ENCODE peak calls at places on chromosomes 7 and 10, in six cellular contexts. One of them, this sample, is unnamed.

GRCh38 chr7:112517487-112517886 is 36.7 kb downstream of the LSMEM1 start:
- DNase-seq in upper lobe of left lung: no peak
- DNase-seq in fibroblast of villous mesenchyme: no peak
- DNase-seq in PC-9: no peak
- DNase-seq in fibroblast of mammary gland: no peak
- DNase-seq in fibroblast of pulmonary artery: no peak
- DNase-seq in this sample: no peak

GRCh38 chr10:77692782-77693181 is 55.2 kb upstream of the KCNMA1 start:
- DNase-seq in upper lobe of left lung: no peak
- DNase-seq in fibroblast of villous mesenchyme: no peak
- DNase-seq in PC-9: no peak
- DNase-seq in fibroblast of mammary gland: peak; percentile 27
- DNase-seq in fibroblast of pulmonary artery: peak; percentile 52
- DNase-seq in this sample: no peak

GRCh38 chr10:21532694-21533576 is 1.1 kb upstream of the MLLT10 start:
- DNase-seq in upper lobe of left lung: no peak
- DNase-seq in fibroblast of villous mesenchyme: no peak
- DNase-seq in PC-9: no peak
- DNase-seq in fibroblast of mammary gland: no peak
- DNase-seq in fibroblast of pulmonary artery: no peak
- DNase-seq in this sample: no peak

GRCh38 chr7:2523461-2523905 is 3.9 kb downstream of the LFNG start:
- DNase-seq in upper lobe of left lung: peak; percentile 91
- DNase-seq in fibroblast of villous mesenchyme: no peak
- DNase-seq in PC-9: peak; percentile 52
- DNase-seq in fibroblast of mammary gland: no peak
- DNase-seq in fibroblast of pulmonary artery: no peak
- DNase-seq in this sample: no peak

GRCh38 chr10:29583674-29584073 is 51.1 kb downstream of the SVIL start:
- DNase-seq in upper lobe of left lung: no peak
- DNase-seq in fibroblast of villous mesenchyme: no peak
- DNase-seq in PC-9: peak; percentile 52
- DNase-seq in fibroblast of mammary gland: peak; percentile 52
- DNase-seq in fibroblast of pulmonary artery: no peak
- DNase-seq in this sample: no peak

GRCh38 chr10:121580276-121581116 is 17.7 kb downstream of the FGFR2 start:
- DNase-seq in upper lobe of left lung: no peak
- DNase-seq in fibroblast of villous mesenchyme: no peak
- DNase-seq in PC-9: no peak
- DNase-seq in fibroblast of mammary gland: no peak
- DNase-seq in fibroblast of pulmonary artery: no peak
- DNase-seq in this sample: no peak

GRCh38 chr7:112050205-112050881 is 155.9 kb downstream of the DOCK4 start:
- DNase-seq in upper lobe of left lung: no peak
- DNase-seq in fibroblast of villous mesenchyme: no peak
- DNase-seq in PC-9: no peak
- DNase-seq in fibroblast of mammary gland: no peak
- DNase-seq in fibroblast of pulmonary artery: no peak
- DNase-seq in this sample: no peak

GRCh38 chr10:96719850-96720421 is 378 bp downstream of the PIK3AP1 start:
- DNase-seq in upper lobe of left lung: peak; percentile 86
- DNase-seq in fibroblast of villous mesenchyme: no peak
- DNase-seq in PC-9: no peak
- DNase-seq in fibroblast of mammary gland: no peak
- DNase-seq in fibroblast of pulmonary artery: no peak
- DNase-seq in this sample: peak; percentile 82

GRCh38 chr7:106653488-106653887 is 7.5 kb downstream of the CCDC71L start:
- DNase-seq in upper lobe of left lung: no peak
- DNase-seq in fibroblast of villous mesenchyme: no peak
- DNase-seq in PC-9: no peak
- DNase-seq in fibroblast of mammary gland: no peak
- DNase-seq in fibroblast of pulmonary artery: no peak
- DNase-seq in this sample: no peak

GRCh38 chr7:54037873-54038272 is 504.3 kb upstream of the VSTM2A start:
- DNase-seq in upper lobe of left lung: no peak
- DNase-seq in fibroblast of villous mesenchyme: no peak
- DNase-seq in PC-9: no peak
- DNase-seq in fibroblast of mammary gland: no peak
- DNase-seq in fibroblast of pulmonary artery: no peak
- DNase-seq in this sample: no peak

GRCh38 chr10:99920901-99921300 is 88.8 kb downstream of the DNMBP start:
- DNase-seq in upper lobe of left lung: no peak
- DNase-seq in fibroblast of villous mesenchyme: peak; percentile 32
- DNase-seq in PC-9: peak; percentile 81
- DNase-seq in fibroblast of mammary gland: peak; percentile 71
- DNase-seq in fibroblast of pulmonary artery: peak; percentile 80
- DNase-seq in this sample: no peak

GRCh38 chr7:132298782-132299181 is 277.5 kb downstream of the PLXNA4 start:
- DNase-seq in upper lobe of left lung: no peak
- DNase-seq in fibroblast of villous mesenchyme: peak; percentile 14
- DNase-seq in PC-9: no peak
- DNase-seq in fibroblast of mammary gland: peak; percentile 62
- DNase-seq in fibroblast of pulmonary artery: peak; percentile 57
- DNase-seq in this sample: no peak

GRCh38 chr10:90734415-90734814 is 123.4 kb downstream of the HTR7 start:
- DNase-seq in upper lobe of left lung: no peak
- DNase-seq in fibroblast of villous mesenchyme: no peak
- DNase-seq in PC-9: no peak
- DNase-seq in fibroblast of mammary gland: no peak
- DNase-seq in fibroblast of pulmonary artery: no peak
- DNase-seq in this sample: no peak

GRCh38 chr7:27277628-27278027 is 35.0 kb downstream of the EVX1 start:
- DNase-seq in upper lobe of left lung: no peak
- DNase-seq in fibroblast of villous mesenchyme: peak; percentile 14
- DNase-seq in PC-9: peak; percentile 86
- DNase-seq in fibroblast of mammary gland: peak; percentile 70
- DNase-seq in fibroblast of pulmonary artery: peak; percentile 5
- DNase-seq in this sample: no peak

GRCh38 chr10:61899663-61899996 is 1.9 kb upstream of the ARID5B start:
- DNase-seq in upper lobe of left lung: no peak
- DNase-seq in fibroblast of villous mesenchyme: no peak
- DNase-seq in PC-9: no peak
- DNase-seq in fibroblast of mammary gland: no peak
- DNase-seq in fibroblast of pulmonary artery: no peak
- DNase-seq in this sample: no peak

GRCh38 chr10:19570991-19571390 is 245.2 kb upstream of the PLXDC2 start:
- DNase-seq in upper lobe of left lung: no peak
- DNase-seq in fibroblast of villous mesenchyme: no peak
- DNase-seq in PC-9: no peak
- DNase-seq in fibroblast of mammary gland: peak; percentile 3
- DNase-seq in fibroblast of pulmonary artery: no peak
- DNase-seq in this sample: no peak

GRCh38 chr10:94006591-94007550 is 13.1 kb downstream of the PLCE1 start:
- DNase-seq in upper lobe of left lung: no peak
- DNase-seq in fibroblast of villous mesenchyme: no peak
- DNase-seq in PC-9: peak; percentile 93
- DNase-seq in fibroblast of mammary gland: peak; percentile 76
- DNase-seq in fibroblast of pulmonary artery: peak; percentile 92
- DNase-seq in this sample: no peak

GRCh38 chr7:47361746-47362215 is 220.1 kb downstream of the TNS3 start:
- DNase-seq in upper lobe of left lung: no peak
- DNase-seq in fibroblast of villous mesenchyme: peak; percentile 75
- DNase-seq in PC-9: peak; percentile 95
- DNase-seq in fibroblast of mammary gland: peak; percentile 84
- DNase-seq in fibroblast of pulmonary artery: peak; percentile 89
- DNase-seq in this sample: no peak

GRCh38 chr10:91162050-91162494 is 58.4 kb upstream of the PCGF5 start:
- DNase-seq in upper lobe of left lung: no peak
- DNase-seq in fibroblast of villous mesenchyme: peak; percentile 19
- DNase-seq in PC-9: no peak
- DNase-seq in fibroblast of mammary gland: peak; percentile 64
- DNase-seq in fibroblast of pulmonary artery: peak; percentile 6
- DNase-seq in this sample: peak; percentile 28

GRCh38 chr10:122530177-122530576 is 30.4 kb upstream of the DMBT1 start:
- DNase-seq in upper lobe of left lung: no peak
- DNase-seq in fibroblast of villous mesenchyme: no peak
- DNase-seq in PC-9: no peak
- DNase-seq in fibroblast of mammary gland: no peak
- DNase-seq in fibroblast of pulmonary artery: peak; percentile 55
- DNase-seq in this sample: no peak

DNA sequence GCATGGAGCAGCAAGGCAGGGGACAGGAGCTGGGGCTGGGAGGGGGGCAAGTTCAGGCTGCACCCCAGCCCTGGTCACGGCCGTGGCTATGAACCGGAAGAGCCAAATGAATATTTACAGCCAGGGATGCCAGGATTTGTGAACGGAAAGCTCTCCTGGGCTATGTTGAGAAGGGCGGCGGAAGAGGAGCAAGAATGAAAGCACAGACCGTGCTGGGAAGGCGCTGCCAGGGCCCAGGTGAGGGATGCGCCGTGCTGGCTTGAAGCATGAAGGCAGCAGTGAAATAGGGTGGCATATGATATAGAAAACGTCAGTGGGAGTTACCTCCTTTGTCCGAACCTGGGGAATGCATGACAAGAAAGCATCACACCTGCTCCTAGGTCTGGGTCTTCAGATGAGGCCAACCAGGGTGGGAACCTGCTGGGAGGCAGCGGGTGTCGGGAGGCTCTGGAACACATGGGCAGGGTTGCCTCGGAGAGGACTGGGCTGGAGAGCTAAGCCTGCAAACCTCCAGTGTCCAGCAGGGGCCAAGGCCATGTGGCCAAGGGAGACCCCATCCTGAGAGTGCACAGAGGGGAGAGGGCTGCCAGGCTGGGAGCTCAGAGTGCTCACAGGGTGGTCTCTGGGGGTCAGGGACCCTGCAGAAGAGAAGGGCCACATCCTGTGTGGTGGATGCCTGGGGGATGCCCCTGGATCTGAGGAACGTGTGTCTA is 120.6 kb upstream of the TCERG1L start:
- DNase-seq in upper lobe of left lung: no peak
- DNase-seq in fibroblast of villous mesenchyme: no peak
- DNase-seq in PC-9: no peak
- DNase-seq in fibroblast of mammary gland: no peak
- DNase-seq in fibroblast of pulmonary artery: no peak
- DNase-seq in this sample: no peak
- TF ChIP-seq CTCF in upper lobe of left lung: no peak
- TF ChIP-seq CTCF in fibroblast of villous mesenchyme: no peak
- TF ChIP-seq CTCF in PC-9: no peak
- TF ChIP-seq CTCF in fibroblast of mammary gland: no peak
- TF ChIP-seq CTCF in fibroblast of pulmonary artery: no peak
- TF ChIP-seq CTCF in this sample: no peak

GRCh38 chr10:69802424-69803161 is 887 bp downstream of the COL13A1 start:
- DNase-seq in upper lobe of left lung: peak; percentile 88
- DNase-seq in fibroblast of villous mesenchyme: peak; percentile 65
- DNase-seq in PC-9: no peak
- DNase-seq in fibroblast of mammary gland: peak; percentile 32
- DNase-seq in fibroblast of pulmonary artery: peak; percentile 56
- DNase-seq in this sample: no peak
- TF ChIP-seq CTCF in upper lobe of left lung: no peak
- TF ChIP-seq CTCF in fibroblast of villous mesenchyme: peak; percentile 26
- TF ChIP-seq CTCF in PC-9: no peak
- TF ChIP-seq CTCF in fibroblast of mammary gland: no peak
- TF ChIP-seq CTCF in fibroblast of pulmonary artery: peak; percentile 20
- TF ChIP-seq CTCF in this sample: no peak

GRCh38 chr7:100128602-100128963 is 1.8 kb downstream of the MBLAC1 start:
- DNase-seq in upper lobe of left lung: no peak
- DNase-seq in fibroblast of villous mesenchyme: no peak
- DNase-seq in PC-9: no peak
- DNase-seq in fibroblast of mammary gland: no peak
- DNase-seq in fibroblast of pulmonary artery: no peak
- DNase-seq in this sample: no peak

GRCh38 chr7:100130608-100131453 is 4.1 kb downstream of the MBLAC1 start:
- DNase-seq in upper lobe of left lung: peak; percentile 94
- DNase-seq in fibroblast of villous mesenchyme: peak; percentile 56
- DNase-seq in PC-9: peak; percentile 39
- DNase-seq in fibroblast of mammary gland: peak; percentile 40
- DNase-seq in fibroblast of pulmonary artery: peak; percentile 56
- DNase-seq in this sample: peak; percentile 84

GRCh38 chr7:100127866-100128601 is 1.3 kb downstream of the MBLAC1 start:
- DNase-seq in upper lobe of left lung: no peak
- DNase-seq in fibroblast of villous mesenchyme: peak; percentile 20
- DNase-seq in PC-9: no peak
- DNase-seq in fibroblast of mammary gland: no peak
- DNase-seq in fibroblast of pulmonary artery: no peak
- DNase-seq in this sample: no peak

GRCh38 chr7:100132697-100133137 is 6.0 kb downstream of the MBLAC1 start:
- DNase-seq in upper lobe of left lung: no peak
- DNase-seq in fibroblast of villous mesenchyme: peak; percentile 69
- DNase-seq in PC-9: peak; percentile 49
- DNase-seq in fibroblast of mammary gland: peak; percentile 66
- DNase-seq in fibroblast of pulmonary artery: peak; percentile 76
- DNase-seq in this sample: peak; percentile 83

DNA sequence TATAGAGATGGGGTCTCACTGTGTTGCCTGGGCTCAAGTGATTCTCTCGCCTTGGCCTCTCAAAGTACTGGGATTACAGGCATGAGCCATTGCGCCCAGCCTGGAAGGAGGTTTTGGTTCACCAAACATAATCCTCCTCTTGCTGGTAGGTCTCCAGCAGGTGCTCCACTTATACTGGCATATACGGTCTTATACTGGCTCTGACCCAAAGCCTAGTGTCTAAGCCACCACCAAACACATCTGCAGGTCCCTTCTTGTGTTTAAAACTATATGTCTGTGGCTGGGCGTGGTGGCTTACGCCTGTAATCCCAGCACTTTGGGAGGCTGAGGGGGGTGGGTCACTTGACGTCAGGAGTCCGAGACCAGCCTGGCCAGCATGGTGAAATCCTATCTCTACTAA is 5.4 kb downstream of the MBLAC1 start:
- DNase-seq in upper lobe of left lung: no peak
- DNase-seq in fibroblast of villous mesenchyme: no peak
- DNase-seq in PC-9: no peak
- DNase-seq in fibroblast of mammary gland: no peak
- DNase-seq in fibroblast of pulmonary artery: no peak
- DNase-seq in this sample: no peak
- TF ChIP-seq CTCF in upper lobe of left lung: no peak
- TF ChIP-seq CTCF in fibroblast of villous mesenchyme: no peak
- TF ChIP-seq CTCF in PC-9: no peak
- TF ChIP-seq CTCF in fibroblast of mammary gland: no peak
- TF ChIP-seq CTCF in fibroblast of pulmonary artery: no peak
- TF ChIP-seq CTCF in this sample: no peak

GRCh38 chr10:82148764-82149163 is 273.8 kb downstream of the NRG3 start:
- DNase-seq in upper lobe of left lung: no peak
- DNase-seq in fibroblast of villous mesenchyme: no peak
- DNase-seq in PC-9: no peak
- DNase-seq in fibroblast of mammary gland: no peak
- DNase-seq in fibroblast of pulmonary artery: no peak
- DNase-seq in this sample: no peak

DNA sequence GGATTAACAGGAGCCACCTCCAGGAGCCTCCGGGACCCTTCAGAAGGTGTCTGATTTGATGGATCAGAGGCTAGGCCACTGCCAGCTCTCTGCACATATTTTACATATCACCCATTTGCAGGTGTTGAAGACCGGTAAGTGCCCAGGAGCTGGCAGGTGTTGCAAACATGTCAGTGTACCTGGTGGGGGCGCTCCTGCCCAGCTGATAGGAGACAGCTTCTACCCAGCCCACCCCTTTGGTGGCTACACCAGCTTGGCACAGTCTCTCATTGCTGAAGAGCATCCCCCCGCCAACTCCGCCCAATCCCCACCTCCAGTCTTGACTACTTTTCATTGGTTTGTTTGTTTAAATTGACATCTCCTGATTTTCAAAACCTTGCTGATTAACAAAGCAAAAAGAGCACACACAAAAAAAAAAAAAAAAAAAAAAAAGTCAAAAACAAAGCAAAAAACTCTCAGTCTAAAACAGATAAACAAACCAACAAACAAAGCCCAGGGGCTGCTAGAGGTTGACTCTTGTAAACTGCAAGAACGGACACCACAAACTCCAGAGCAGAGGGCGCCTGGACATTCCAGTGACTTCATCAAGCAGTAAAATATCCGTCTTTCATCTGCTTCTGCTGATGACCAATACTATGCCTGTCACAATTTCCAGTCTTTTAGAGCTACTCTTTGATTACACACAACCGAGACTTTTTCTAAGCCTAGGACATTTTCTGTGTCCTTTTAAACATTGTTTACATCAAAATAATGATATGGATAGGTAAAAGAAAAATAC is 275.3 kb downstream of the NRG3 start:
- DNase-seq in upper lobe of left lung: no peak
- DNase-seq in fibroblast of villous mesenchyme: peak; percentile 32
- DNase-seq in PC-9: no peak
- DNase-seq in fibroblast of mammary gland: peak; percentile 27
- DNase-seq in fibroblast of pulmonary artery: peak; percentile 63
- DNase-seq in this sample: peak; percentile 1
- TF ChIP-seq CTCF in upper lobe of left lung: no peak
- TF ChIP-seq CTCF in fibroblast of villous mesenchyme: peak; percentile 44
- TF ChIP-seq CTCF in PC-9: peak; percentile 52
- TF ChIP-seq CTCF in fibroblast of mammary gland: peak; percentile 33
- TF ChIP-seq CTCF in fibroblast of pulmonary artery: peak; percentile 52
- TF ChIP-seq CTCF in this sample: peak; percentile 49

This sample was measured in GM13976.